ENCODE peak calls at places on chromosomes 12 and 14, in eight cellular contexts. Y is spleen, L is mammary epithelial cell, G is breast epithelium, M is tibial artery, Q is right lobe of liver, T is body of pancreas, O is OCI-LY7. P is an unnamed sample.

GRCh38 chr12:106080786-106081185 is 58.0 kb downstream of the NUAK1 start:
- DNase-seq in Y (no peak), L (no peak), G (no peak), M (no peak), Q (no peak), T (no peak), O (no peak), P (no peak)

GRCh38 chr12:69897744-69898143 is 72.7 kb downstream of the MYRFL start:
- DNase-seq in Y (no peak), L (peak; percentile 87), G (peak; percentile 68), M (no peak), Q (no peak), T (peak; percentile 24), O (no peak), P (no peak)

GRCh38 chr12:88328056-88328455 is 185.9 kb downstream of the TMTC3 start:
- DNase-seq in Y (no peak), L (no peak), G (no peak), M (no peak), Q (no peak), T (no peak), O (no peak), P (no peak)

GRCh38 chr14:23121401-23121800 is 2.3 kb upstream of the CEBPE start:
- DNase-seq in Y (peak; percentile 82), L (no peak), G (no peak), M (no peak), Q (peak; percentile 55), T (peak; percentile 54), O (peak; percentile 83), P (no peak)

GRCh38 chr12:42961395-42961794 is 371.8 kb upstream of the PRICKLE1 start:
- DNase-seq in Y (no peak), L (peak; percentile 95), G (peak; percentile 29), M (no peak), Q (no peak), T (peak; percentile 39), O (no peak), P (no peak)

GRCh38 chr12:113961921-113962710 is 4.0 kb downstream of the RBM19 start:
- DNase-seq in Y (no peak), L (peak; percentile 52), G (no peak), M (no peak), Q (no peak), T (no peak), O (no peak), P (no peak)

GRCh38 chr12:87618199-87618598 is 411.0 kb downstream of the C12orf50 start:
- DNase-seq in Y (no peak), L (peak; percentile 16), G (no peak), M (no peak), Q (no peak), T (no peak), O (no peak), P (no peak)

GRCh38 chr12:114665411-114666181 is 18.4 kb downstream of the TBX3 start:
- DNase-seq in Y (no peak), L (no peak), G (no peak), M (no peak), Q (no peak), T (no peak), O (no peak), P (no peak)

GRCh38 chr14:76760331-76761197 is 704 bp upstream of the VASH1 start:
- DNase-seq in Y (peak; percentile 70), L (no peak), G (peak; percentile 16), M (no peak), Q (no peak), T (no peak), O (no peak), P (no peak)

GRCh38 chr14:76761849-76762616 is 765 bp downstream of the VASH1 start:
- DNase-seq in Y (no peak), L (no peak), G (no peak), M (no peak), Q (no peak), T (no peak), O (no peak), P (no peak)

GRCh38 chr14:76761198-76761848 is at the start of gene VASH1:
- DNase-seq in Y (peak; percentile 92), L (peak; percentile 60), G (peak; percentile 17), M (peak; percentile 65), Q (peak; percentile 74), T (peak; percentile 47), O (no peak), P (peak; percentile 63)

GRCh38 chr14:76763362-76764041 is 2.2 kb downstream of the VASH1 start:
- DNase-seq in Y (peak; percentile 12), L (no peak), G (peak; percentile 6), M (no peak), Q (no peak), T (no peak), O (no peak), P (no peak)

DNA sequence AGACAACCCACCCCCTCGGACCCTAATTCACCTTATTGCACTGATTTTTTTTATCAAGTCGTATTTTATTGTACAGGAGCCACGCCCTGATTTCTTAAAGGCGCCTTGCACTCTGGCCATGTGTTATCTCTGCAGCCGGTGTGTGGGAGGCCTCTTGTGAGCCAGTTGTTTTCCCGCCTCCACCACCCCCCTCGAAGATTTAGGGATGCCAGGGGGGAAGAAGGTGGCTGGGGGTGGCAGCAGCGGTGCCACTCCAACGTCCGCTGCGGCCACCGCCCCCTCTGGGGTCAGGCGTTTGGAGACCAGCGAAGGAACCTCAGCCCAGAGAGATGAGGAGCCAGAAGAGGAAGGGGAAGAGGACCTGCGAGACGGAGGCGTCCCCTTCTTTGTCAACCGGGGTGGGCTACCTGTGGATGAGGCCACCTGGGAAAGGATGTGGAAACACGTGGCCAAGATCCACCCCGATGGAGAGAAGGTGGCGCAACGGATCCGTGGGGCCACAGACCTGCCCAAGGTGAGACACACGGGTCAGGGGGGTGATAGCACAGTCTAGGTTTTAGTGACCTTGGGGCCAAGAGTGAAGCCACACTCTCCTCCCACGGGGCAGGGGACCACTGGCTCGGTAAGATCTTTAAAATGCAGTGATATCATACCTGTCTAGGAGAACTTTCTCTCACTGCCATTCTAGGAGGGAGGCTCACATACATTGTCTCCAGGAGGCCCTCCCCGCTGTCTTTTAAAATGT is 1.5 kb downstream of the VASH1 start:
- DNase-seq in Y (peak; percentile 65), L (no peak), G (peak; percentile 15), M (peak; percentile 30), Q (no peak), T (no peak), O (no peak), P (no peak)
- TF ChIP-seq CTCF in Y (no peak), L (no peak), G (no peak), M (no peak), Q (no peak), T (no peak), O (no peak), P (no peak)

GRCh38 chr14:64137657-64138290 is 156.4 kb downstream of the ESR2 start:
- DNase-seq in Y (no peak), L (no peak), G (no peak), M (no peak), Q (no peak), T (peak; percentile 27), O (peak; percentile 11), P (no peak)
- H3K36me3 ChIP-seq in Y (peaks cover 33% of the 10 kb centered on the region), L (peaks cover 23% of the 10 kb centered on the region), G (peaks cover 11% of the 10 kb centered on the region), M (peaks cover 68% of the 10 kb centered on the region), Q (peaks cover 79% of the 10 kb centered on the region), T (peaks cover 32% of the 10 kb centered on the region), O (peaks cover 90% of the 10 kb centered on the region), P (peaks cover 51% of the 10 kb centered on the region)

GRCh38 chr12:2326470-2326869 is 273.7 kb downstream of the CACNA1C start:
- DNase-seq in Y (no peak), L (no peak), G (no peak), M (no peak), Q (no peak), T (no peak), O (no peak), P (no peak)

GRCh38 chr12:2322554-2323120 is 269.9 kb downstream of the CACNA1C start:
- DNase-seq in Y (no peak), L (no peak), G (no peak), M (no peak), Q (no peak), T (no peak), O (no peak), P (no peak)

GRCh38 chr12:2325501-2325900 is 272.7 kb downstream of the CACNA1C start:
- DNase-seq in Y (no peak), L (no peak), G (no peak), M (no peak), Q (no peak), T (no peak), O (no peak), P (no peak)

GRCh38 chr12:2324375-2324774 is 271.6 kb downstream of the CACNA1C start:
- DNase-seq in Y (no peak), L (no peak), G (no peak), M (no peak), Q (no peak), T (peak; percentile 60), O (no peak), P (no peak)

DNA sequence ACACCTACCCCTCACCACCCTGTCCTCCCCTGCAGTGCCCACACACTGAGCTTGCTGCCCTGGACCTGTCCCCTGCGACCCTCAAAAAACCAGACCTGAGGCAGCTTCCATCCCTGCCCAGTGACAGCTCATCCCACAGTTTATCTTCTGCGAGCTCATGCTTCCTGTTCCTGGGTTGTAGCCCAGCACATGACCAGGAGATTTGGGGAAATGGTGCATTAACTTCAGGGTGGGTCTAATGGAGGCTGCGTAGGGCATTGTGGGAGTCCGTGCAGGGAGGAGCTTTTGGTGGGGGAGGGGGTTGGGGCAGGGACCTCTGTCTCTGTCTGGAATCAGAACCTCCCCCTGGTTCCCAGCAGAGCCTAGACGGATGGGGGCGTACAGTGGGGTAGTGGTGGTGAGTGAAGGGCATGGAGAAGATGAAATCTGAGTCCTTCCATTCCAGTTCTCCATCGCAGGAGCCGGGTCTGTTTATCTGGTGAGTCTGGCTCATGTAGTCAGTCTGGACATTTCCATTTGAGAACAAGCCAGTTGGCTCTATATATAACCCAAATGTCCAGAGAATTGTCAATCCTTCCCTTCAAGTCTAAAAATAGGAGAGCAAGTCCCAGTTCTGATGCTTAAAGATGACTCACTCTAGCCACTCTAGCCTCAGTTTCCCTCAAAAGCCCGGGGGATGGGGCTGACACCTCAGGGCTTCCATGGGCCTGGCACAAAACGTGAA is 270.9 kb downstream of the CACNA1C start:
- DNase-seq in Y (no peak), L (no peak), G (no peak), M (no peak), Q (no peak), T (no peak), O (no peak), P (no peak)
- H3K27ac ChIP-seq in Y (peak overlapping the region; percentile 7), L (no peak overlapping the region), G (no peak overlapping the region), M (peak overlapping the region; percentile 73), Q (no peak overlapping the region), T (no peak overlapping the region), O (no peak overlapping the region), P (no peak overlapping the region)

GRCh38 chr12:117279606-117280005 is 81.8 kb downstream of the NOS1 start:
- DNase-seq in Y (no peak), L (no peak), G (no peak), M (no peak), Q (no peak), T (no peak), O (peak; percentile 26), P (no peak)

GRCh38 chr12:117273091-117273490 is 82.8 kb upstream of the FBXO21 start:
- DNase-seq in Y (no peak), L (no peak), G (no peak), M (no peak), Q (no peak), T (no peak), O (no peak), P (no peak)

GRCh38 chr12:117282490-117282889 is 78.9 kb downstream of the NOS1 start:
- DNase-seq in Y (no peak), L (no peak), G (no peak), M (no peak), Q (no peak), T (no peak), O (no peak), P (no peak)

GRCh38 chr12:117280019-117280680 is 81.3 kb downstream of the NOS1 start:
- DNase-seq in Y (no peak), L (no peak), G (no peak), M (no peak), Q (no peak), T (no peak), O (no peak), P (no peak)

GRCh38 chr12:117277875-117278274 is 83.6 kb downstream of the NOS1 start:
- DNase-seq in Y (no peak), L (no peak), G (no peak), M (no peak), Q (no peak), T (no peak), O (no peak), P (no peak)
- TF ChIP-seq CTCF in Y (no peak), L (no peak), G (no peak), M (no peak), Q (no peak), T (no peak), O (no peak), P (no peak)